ENCODE peak calls at places on chromosomes 12 and 14, in nine cellular contexts. One of them, this sample, is unnamed.

GRCh38 chr12:98653866-98654493 is 8.9 kb downstream of the APAF1 start:
- DNase-seq in OCI-LY7: peak; percentile 71
- DNase-seq in HCT116: peak; percentile 42
- DNase-seq in PC-3: peak; percentile 75
- DNase-seq in hepatocyte: peak; percentile 59
- DNase-seq in GM23338: peak; percentile 72
- DNase-seq in MM.1S: peak; percentile 56
- DNase-seq in SK-N-SH: peak; percentile 61
- DNase-seq in GM23248: peak; percentile 78
- DNase-seq in this sample: peak; percentile 50

GRCh38 chr14:50082308-50082742 is 34.0 kb downstream of the VCPKMT start:
- DNase-seq in OCI-LY7: peak; percentile 39
- DNase-seq in PC-3: no peak
- DNase-seq in GM23338: no peak
- DNase-seq in hepatocyte: no peak
- DNase-seq in GM23248: no peak
- DNase-seq in HCT116: no peak
- DNase-seq in MM.1S: no peak
- DNase-seq in SK-N-SH: no peak
- DNase-seq in this sample: no peak

GRCh38 chr14:19878029-19878642 is 3.2 kb downstream of the OR4K2 start:
- DNase-seq in HCT116: peak; percentile 4
- DNase-seq in GM23248: peak; percentile 11
- DNase-seq in hepatocyte: no peak
- DNase-seq in PC-3: peak; percentile 67
- DNase-seq in OCI-LY7: peak; percentile 58
- DNase-seq in GM23338: peak; percentile 58
- DNase-seq in MM.1S: peak; percentile 28
- DNase-seq in SK-N-SH: peak; percentile 19
- DNase-seq in this sample: no peak

GRCh38 chr12:42652048-42652447 is 62.5 kb upstream of the PRICKLE1 start:
- DNase-seq in GM23338: no peak
- DNase-seq in HCT116: no peak
- DNase-seq in PC-3: peak; percentile 41
- DNase-seq in GM23248: no peak
- DNase-seq in SK-N-SH: no peak
- DNase-seq in hepatocyte: peak; percentile 6
- DNase-seq in MM.1S: no peak
- DNase-seq in OCI-LY7: no peak
- DNase-seq in this sample: no peak

GRCh38 chr12:55927588-55928502 is at the start of gene PYM1:
- DNase-seq in HCT116: peak; percentile 66
- DNase-seq in hepatocyte: peak; percentile 78
- DNase-seq in OCI-LY7: peak; percentile 91
- DNase-seq in SK-N-SH: peak; percentile 73
- DNase-seq in GM23338: peak; percentile 94
- DNase-seq in PC-3: peak; percentile 77
- DNase-seq in MM.1S: peak; percentile 93
- DNase-seq in GM23248: peak; percentile 82
- DNase-seq in this sample: peak; percentile 92

GRCh38 chr12:25184132-25184531 is 10.8 kb downstream of the DNAI7 start:
- DNase-seq in HCT116: no peak
- DNase-seq in OCI-LY7: no peak
- DNase-seq in GM23338: no peak
- DNase-seq in hepatocyte: no peak
- DNase-seq in PC-3: no peak
- DNase-seq in SK-N-SH: no peak
- DNase-seq in MM.1S: no peak
- DNase-seq in GM23248: no peak
- DNase-seq in this sample: no peak

GRCh38 chr12:78938341-78939084 is 73.9 kb downstream of the SYT1 start:
- DNase-seq in hepatocyte: no peak
- DNase-seq in SK-N-SH: no peak
- DNase-seq in OCI-LY7: no peak
- DNase-seq in GM23338: no peak
- DNase-seq in PC-3: peak; percentile 55
- DNase-seq in GM23248: no peak
- DNase-seq in HCT116: no peak
- DNase-seq in MM.1S: no peak
- DNase-seq in this sample: no peak

GRCh38 chr12:115338566-115339294 is 654.8 kb upstream of the TBX3 start:
- DNase-seq in GM23248: no peak
- DNase-seq in OCI-LY7: no peak
- DNase-seq in hepatocyte: no peak
- DNase-seq in MM.1S: no peak
- DNase-seq in SK-N-SH: no peak
- DNase-seq in HCT116: no peak
- DNase-seq in GM23338: peak; percentile 6
- DNase-seq in PC-3: peak; percentile 60
- DNase-seq in this sample: no peak

GRCh38 chr12:25771062-25771461 is 187.4 kb upstream of the RASSF8 start:
- DNase-seq in hepatocyte: no peak
- DNase-seq in GM23248: peak; percentile 69
- DNase-seq in MM.1S: no peak
- DNase-seq in PC-3: peak; percentile 17
- DNase-seq in OCI-LY7: no peak
- DNase-seq in GM23338: no peak
- DNase-seq in SK-N-SH: no peak
- DNase-seq in HCT116: no peak
- DNase-seq in this sample: no peak

GRCh38 chr14:22194669-22195068 is 394.4 kb downstream of the DAD1 start:
- DNase-seq in GM23338: no peak
- DNase-seq in PC-3: no peak
- DNase-seq in hepatocyte: no peak
- DNase-seq in GM23248: no peak
- DNase-seq in HCT116: no peak
- DNase-seq in MM.1S: no peak
- DNase-seq in OCI-LY7: no peak
- DNase-seq in SK-N-SH: no peak
- DNase-seq in this sample: no peak

GRCh38 chr14:50768693-50769092 is 62.3 kb downstream of the NIN start:
- DNase-seq in MM.1S: no peak
- DNase-seq in SK-N-SH: no peak
- DNase-seq in GM23338: no peak
- DNase-seq in OCI-LY7: no peak
- DNase-seq in GM23248: peak; percentile 78
- DNase-seq in hepatocyte: no peak
- DNase-seq in PC-3: no peak
- DNase-seq in HCT116: no peak
- DNase-seq in this sample: no peak

GRCh38 chr12:122721057-122721545 is 4.5 kb upstream of the HCAR3 start:
- DNase-seq in GM23248: no peak
- DNase-seq in SK-N-SH: no peak
- DNase-seq in MM.1S: no peak
- DNase-seq in OCI-LY7: no peak
- DNase-seq in GM23338: no peak
- DNase-seq in PC-3: no peak
- DNase-seq in hepatocyte: peak; percentile 48
- DNase-seq in HCT116: no peak
- DNase-seq in this sample: no peak

GRCh38 chr12:80681-81190 is 14.2 kb downstream of the IQSEC3 start:
- DNase-seq in hepatocyte: no peak
- DNase-seq in OCI-LY7: no peak
- DNase-seq in PC-3: no peak
- DNase-seq in GM23338: no peak
- DNase-seq in HCT116: no peak
- DNase-seq in MM.1S: no peak
- DNase-seq in GM23248: no peak
- DNase-seq in SK-N-SH: no peak
- DNase-seq in this sample: no peak

GRCh38 chr12:113239288-113239771 is 18.1 kb downstream of the TPCN1 start:
- DNase-seq in GM23248: no peak
- DNase-seq in SK-N-SH: no peak
- DNase-seq in GM23338: no peak
- DNase-seq in MM.1S: no peak
- DNase-seq in HCT116: no peak
- DNase-seq in OCI-LY7: no peak
- DNase-seq in hepatocyte: no peak
- DNase-seq in PC-3: peak; percentile 34
- DNase-seq in this sample: no peak

GRCh38 chr14:104917992-104918391 is 6.7 kb upstream of the PLD4 start:
- DNase-seq in PC-3: no peak
- DNase-seq in hepatocyte: no peak
- DNase-seq in HCT116: no peak
- DNase-seq in GM23338: no peak
- DNase-seq in GM23248: peak; percentile 29
- DNase-seq in OCI-LY7: no peak
- DNase-seq in SK-N-SH: no peak
- DNase-seq in MM.1S: no peak
- DNase-seq in this sample: no peak

GRCh38 chr12:52860102-52860838 is 11.5 kb upstream of the KRT78 start:
- DNase-seq in SK-N-SH: no peak
- DNase-seq in PC-3: peak; percentile 76
- DNase-seq in GM23248: peak; percentile 60
- DNase-seq in GM23338: no peak
- DNase-seq in OCI-LY7: no peak
- DNase-seq in MM.1S: no peak
- DNase-seq in hepatocyte: no peak
- DNase-seq in HCT116: no peak
- DNase-seq in this sample: no peak

GRCh38 chr14:81537193-81537592 is 3.5 kb upstream of the SEL1L start:
- DNase-seq in hepatocyte: no peak
- DNase-seq in GM23338: no peak
- DNase-seq in HCT116: no peak
- DNase-seq in OCI-LY7: no peak
- DNase-seq in MM.1S: no peak
- DNase-seq in SK-N-SH: no peak
- DNase-seq in PC-3: no peak
- DNase-seq in GM23248: no peak
- DNase-seq in this sample: no peak

GRCh38 chr12:124567035-124567672 is at the start of gene NCOR2:
- DNase-seq in PC-3: peak; percentile 10
- DNase-seq in GM23248: peak; percentile 62
- DNase-seq in SK-N-SH: peak; percentile 81
- DNase-seq in HCT116: no peak
- DNase-seq in OCI-LY7: peak; percentile 74
- DNase-seq in GM23338: peak; percentile 64
- DNase-seq in hepatocyte: no peak
- DNase-seq in MM.1S: peak; percentile 29
- DNase-seq in this sample: peak; percentile 85

GRCh38 chr14:61644834-61645233 is 50.5 kb upstream of the HIF1A start:
- DNase-seq in SK-N-SH: peak; percentile 62
- DNase-seq in HCT116: no peak
- DNase-seq in GM23248: peak; percentile 20
- DNase-seq in PC-3: peak; percentile 53
- DNase-seq in GM23338: peak; percentile 62
- DNase-seq in OCI-LY7: peak; percentile 90
- DNase-seq in hepatocyte: no peak
- DNase-seq in MM.1S: no peak
- DNase-seq in this sample: peak; percentile 66

GRCh38 chr12:50257226-50258166 is 25.8 kb downstream of the LIMA1 start:
- DNase-seq in hepatocyte: peak; percentile 38
- DNase-seq in GM23338: no peak
- DNase-seq in SK-N-SH: no peak
- DNase-seq in GM23248: peak; percentile 61
- DNase-seq in HCT116: no peak
- DNase-seq in PC-3: peak; percentile 65
- DNase-seq in OCI-LY7: peak; percentile 28
- DNase-seq in MM.1S: no peak
- DNase-seq in this sample: no peak
- TF ChIP-seq EZH2phosphoT487 in hepatocyte: no peak
- TF ChIP-seq EZH2phosphoT487 in GM23338: no peak
- TF ChIP-seq EZH2phosphoT487 in SK-N-SH: no peak
- TF ChIP-seq EZH2phosphoT487 in GM23248: no peak
- TF ChIP-seq EZH2phosphoT487 in HCT116: no peak
- TF ChIP-seq EZH2phosphoT487 in PC-3: no peak
- TF ChIP-seq EZH2phosphoT487 in OCI-LY7: no peak
- TF ChIP-seq EZH2phosphoT487 in MM.1S: no peak
- TF ChIP-seq EZH2phosphoT487 in this sample: no peak

DNA sequence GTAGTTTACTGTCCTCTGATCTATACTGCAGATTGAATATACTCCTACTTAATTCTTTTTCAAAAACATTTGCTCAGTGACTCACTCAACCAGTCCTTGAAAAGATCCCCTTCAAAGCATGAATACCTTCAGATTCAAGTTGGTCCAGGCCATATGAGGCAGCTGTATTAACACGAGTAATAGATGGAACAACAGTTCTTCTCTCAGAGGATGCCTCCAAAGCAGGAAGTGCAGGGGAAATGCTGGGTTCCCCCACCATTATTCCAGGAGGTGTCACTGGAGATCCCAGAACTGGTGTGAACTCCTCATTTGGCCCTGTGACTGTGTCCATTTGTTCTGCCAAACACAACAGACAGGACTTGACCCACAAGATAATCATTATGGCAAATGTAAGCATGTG is 20.6 kb downstream of the ARMH4 start:
- DNase-seq in HCT116: no peak
- DNase-seq in SK-N-SH: no peak
- DNase-seq in OCI-LY7: no peak
- DNase-seq in GM23338: peak; percentile 9
- DNase-seq in hepatocyte: no peak
- DNase-seq in PC-3: peak; percentile 64
- DNase-seq in GM23248: peak; percentile 27
- DNase-seq in MM.1S: no peak
- DNase-seq in this sample: no peak
- TF ChIP-seq EZH2phosphoT487 in HCT116: no peak
- TF ChIP-seq EZH2phosphoT487 in SK-N-SH: no peak
- TF ChIP-seq EZH2phosphoT487 in OCI-LY7: no peak
- TF ChIP-seq EZH2phosphoT487 in GM23338: no peak
- TF ChIP-seq EZH2phosphoT487 in hepatocyte: no peak
- TF ChIP-seq EZH2phosphoT487 in PC-3: no peak
- TF ChIP-seq EZH2phosphoT487 in GM23248: no peak
- TF ChIP-seq EZH2phosphoT487 in MM.1S: no peak
- TF ChIP-seq EZH2phosphoT487 in this sample: no peak

GRCh38 chr14:29442720-29443119 is 484.9 kb downstream of the PRKD1 start:
- DNase-seq in OCI-LY7: no peak
- DNase-seq in SK-N-SH: no peak
- DNase-seq in GM23248: peak; percentile 77
- DNase-seq in PC-3: peak; percentile 53
- DNase-seq in MM.1S: peak; percentile 23
- DNase-seq in HCT116: no peak
- DNase-seq in hepatocyte: no peak
- DNase-seq in GM23338: no peak
- DNase-seq in this sample: no peak
- TF ChIP-seq EZH2phosphoT487 in OCI-LY7: no peak
- TF ChIP-seq EZH2phosphoT487 in SK-N-SH: no peak
- TF ChIP-seq EZH2phosphoT487 in GM23248: no peak
- TF ChIP-seq EZH2phosphoT487 in PC-3: no peak
- TF ChIP-seq EZH2phosphoT487 in MM.1S: no peak
- TF ChIP-seq EZH2phosphoT487 in HCT116: no peak
- TF ChIP-seq EZH2phosphoT487 in hepatocyte: no peak
- TF ChIP-seq EZH2phosphoT487 in GM23338: no peak
- TF ChIP-seq EZH2phosphoT487 in this sample: no peak

DNA sequence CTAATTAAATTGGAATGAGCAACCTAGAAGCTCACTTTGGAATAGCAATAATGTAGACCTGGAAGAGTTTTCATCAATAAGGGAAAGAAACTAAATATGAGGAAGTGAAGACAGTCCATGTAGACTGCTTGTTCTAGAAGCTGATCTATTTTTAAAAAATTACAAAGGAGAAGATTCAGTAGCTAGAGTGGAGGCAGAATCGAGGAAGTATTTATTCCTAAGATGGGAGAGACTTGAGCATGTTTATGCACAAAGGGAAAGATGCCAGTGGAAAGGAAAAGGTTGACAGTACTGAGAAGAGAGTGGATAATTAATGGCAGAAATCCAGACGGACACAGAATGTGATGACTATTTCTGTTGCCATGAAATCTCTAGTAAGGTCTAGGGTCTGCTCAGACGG is 156.3 kb upstream of the PDE3A start:
- DNase-seq in GM23248: peak; percentile 15
- DNase-seq in hepatocyte: no peak
- DNase-seq in MM.1S: no peak
- DNase-seq in HCT116: no peak
- DNase-seq in GM23338: no peak
- DNase-seq in PC-3: no peak
- DNase-seq in OCI-LY7: no peak
- DNase-seq in SK-N-SH: no peak
- DNase-seq in this sample: no peak
- TF ChIP-seq EZH2phosphoT487 in GM23248: no peak
- TF ChIP-seq EZH2phosphoT487 in hepatocyte: no peak
- TF ChIP-seq EZH2phosphoT487 in MM.1S: no peak
- TF ChIP-seq EZH2phosphoT487 in HCT116: no peak
- TF ChIP-seq EZH2phosphoT487 in GM23338: no peak
- TF ChIP-seq EZH2phosphoT487 in PC-3: no peak
- TF ChIP-seq EZH2phosphoT487 in OCI-LY7: no peak
- TF ChIP-seq EZH2phosphoT487 in SK-N-SH: no peak
- TF ChIP-seq EZH2phosphoT487 in this sample: no peak

This sample was measured in neural progenitor cell.